ENCODE peak calls at places on chromosomes 7 and 10, in six cellular contexts. R is frontal cortex, E is occipital lobe, T is stomach, N is D721Med, Q is C1 segment of cervical spinal cord. X is an unnamed sample.

GRCh38 chr7:131232768-131233167 is 94.9 kb upstream of the MKLN1 start:
- DNase-seq in N (no peak), R (no peak), E (no peak), T (no peak), Q (no peak), X (no peak)

GRCh38 chr7:26792573-26792972 is 71.8 kb downstream of the SKAP2 start:
- DNase-seq in R (no peak), E (no peak), T (no peak), Q (no peak), N (no peak), X (no peak)

GRCh38 chr7:140316165-140316661 is 82.1 kb downstream of the SLC37A3 start:
- DNase-seq in T (peak), N (no peak), E (peak), Q (peak), R (no peak), X (peak)

GRCh38 chr10:71270301-71270777 is 48.7 kb upstream of the SLC29A3 start:
- DNase-seq in E (peak), N (peak), Q (no peak), R (peak), T (peak), X (peak)

GRCh38 chr10:5089869-5090268 is 4.3 kb upstream of the AKR1C3 start:
- DNase-seq in R (no peak), E (no peak), T (no peak), N (no peak), Q (no peak), X (no peak)

GRCh38 chr7:4043988-4044387 is 638.1 kb upstream of the FOXK1 start:
- DNase-seq in T (no peak), Q (no peak), N (no peak), R (no peak), E (no peak), X (no peak)

GRCh38 chr7:94970085-94970576 is 62.7 kb downstream of the PPP1R9A start:
- DNase-seq in Q (no peak), R (no peak), T (no peak), E (no peak), N (no peak), X (no peak)

GRCh38 chr7:44854644-44855364 is 6.9 kb upstream of the H2AZ2 start:
- DNase-seq in R (no peak), Q (no peak), T (no peak), N (no peak), E (no peak), X (no peak)

GRCh38 chr10:94299417-94299816 is 63.3 kb downstream of the NOC3L start:
- DNase-seq in N (no peak), T (no peak), E (no peak), Q (no peak), R (no peak), X (no peak)

GRCh38 chr10:114026189-114027040 is 17.3 kb upstream of the ADRB1 start:
- DNase-seq in R (no peak), Q (no peak), E (no peak), N (no peak), T (no peak), X (no peak)

GRCh38 chr10:133274751-133275682 is 1.7 kb downstream of the ADAM8 start:
- DNase-seq in T (peak), Q (no peak), E (no peak), N (no peak), R (no peak), X (peak)

GRCh38 chr10:119250641-119251314 is 43.4 kb downstream of the GRK5 start:
- DNase-seq in E (no peak), T (no peak), N (no peak), Q (no peak), R (no peak), X (no peak)

GRCh38 chr10:8402469-8403074 is 348.1 kb downstream of the GATA3 start:
- DNase-seq in Q (no peak), T (no peak), N (no peak), R (no peak), E (no peak), X (no peak)

GRCh38 chr10:16689227-16689626 is 128.0 kb downstream of the RSU1 start:
- DNase-seq in R (no peak), T (no peak), N (no peak), Q (no peak), E (no peak), X (no peak)

GRCh38 chr10:24415455-24416169 is 206.7 kb downstream of the KIAA1217 start:
- DNase-seq in Q (no peak), T (peak), E (peak), N (no peak), R (no peak), X (peak)

GRCh38 chr7:36777062-36777461 is 52.8 kb upstream of the AOAH start:
- DNase-seq in T (no peak), R (no peak), Q (no peak), E (no peak), N (no peak), X (peak)

GRCh38 chr10:25209618-25210017 is 34.8 kb downstream of the GPR158 start:
- DNase-seq in R (no peak), N (no peak), Q (no peak), T (no peak), E (no peak), X (no peak)

GRCh38 chr10:79129361-79129997 is 60.7 kb downstream of the ZMIZ1 start:
- DNase-seq in Q (no peak), R (no peak), T (no peak), E (no peak), N (no peak), X (no peak)

GRCh38 chr7:25069900-25070443 is 55.1 kb downstream of the CYCS start:
- DNase-seq in Q (no peak), R (peak), N (peak), E (peak), T (peak), X (peak)

GRCh38 chr7:125773113-125773800 is 843.6 kb upstream of the POT1 start:
- DNase-seq in T (no peak), R (no peak), Q (no peak), N (no peak), E (no peak), X (no peak)